ENCODE peak calls at places on chromosomes 1 and 21, in six cellular contexts. I, R, J, H, K and O are unnamed samples.
A peak's percentile ranks its signal among the peaks of the same experiment; 100 is the strongest.

GRCh38 chr1:167052389-167052788 is 37.8 kb downstream of the GPA33 start:
- DNase-seq in I (no peak), K (no peak), H (no peak), R (no peak), J (no peak), O (no peak)

GRCh38 chr1:7680791-7681165 is 90.3 kb upstream of the VAMP3 start:
- DNase-seq in R (no peak), K (no peak), J (no peak), H (no peak), I (no peak), O (no peak)

GRCh38 chr1:236345728-236346127 is 48.4 kb upstream of the EDARADD start:
- DNase-seq in K (no peak), J (no peak), I (peak; percentile 20), H (no peak), R (no peak), O (peak; percentile 4)

GRCh38 chr1:84698151-84698651 is 7.9 kb upstream of the SSX2IP start:
- DNase-seq in K (peak; percentile 94), J (peak; percentile 83), I (no peak), R (no peak), H (peak; percentile 94), O (peak; percentile 36)

GRCh38 chr1:164240081-164240480 is 318.9 kb upstream of the PBX1 start:
- DNase-seq in J (no peak), H (no peak), R (no peak), K (no peak), I (no peak), O (no peak)

GRCh38 chr1:61742620-61743431 is 546 bp downstream of the PATJ start:
- DNase-seq in J (peak; percentile 37), K (peak; percentile 30), I (no peak), H (no peak), R (no peak), O (no peak)

GRCh38 chr1:195516036-195516435 is 1092.2 kb downstream of the KCNT2 start:
- DNase-seq in R (no peak), H (no peak), J (no peak), K (no peak), I (no peak), O (no peak)

GRCh38 chr1:42334240-42335049 is 590 bp downstream of the FOXJ3 start:
- DNase-seq in J (no peak), R (peak; percentile 67), I (peak; percentile 50), K (peak; percentile 69), H (no peak), O (peak; percentile 39)

GRCh38 chr1:35288761-35289160 is 20.3 kb downstream of the ZMYM4 start:
- DNase-seq in J (no peak), K (peak; percentile 71), H (no peak), I (no peak), R (no peak), O (peak; percentile 40)

GRCh38 chr1:177926201-177926600 is 43.7 kb downstream of the SEC16B start:
- DNase-seq in I (no peak), H (no peak), R (no peak), J (no peak), K (no peak), O (no peak)

GRCh38 chr1:26066160-26066559 is 1.3 kb downstream of the TRIM63 start:
- DNase-seq in I (no peak), J (no peak), H (no peak), R (no peak), K (no peak), O (no peak)

GRCh38 chr1:55155522-55155921 is 59.6 kb downstream of the USP24 start:
- DNase-seq in J (no peak), K (peak; percentile 34), H (peak; percentile 17), I (peak; percentile 13), R (no peak), O (no peak)

GRCh38 chr1:50968021-50968883 is 1.8 kb upstream of the CDKN2C start:
- DNase-seq in H (no peak), R (peak; percentile 85), J (peak; percentile 68), I (peak; percentile 82), K (peak; percentile 88), O (peak; percentile 77)

GRCh38 chr1:108208724-108209404 is 8.7 kb upstream of the SLC25A24 start:
- DNase-seq in J (no peak), I (no peak), K (no peak), R (no peak), H (no peak), O (no peak)

GRCh38 chr1:191358724-191359123 is 799.5 kb upstream of the RGS18 start:
- DNase-seq in H (no peak), K (no peak), R (no peak), I (no peak), J (no peak), O (no peak)

GRCh38 chr1:7152655-7153054 is 367.4 kb downstream of the CAMTA1 start:
- DNase-seq in K (no peak), H (no peak), I (no peak), R (no peak), J (no peak), O (no peak)

GRCh38 chr21:31908106-31909031 is 35.5 kb downstream of the HUNK start:
- DNase-seq in J (peak; percentile 45), K (peak; percentile 8), I (no peak), R (no peak), H (no peak), O (no peak)

GRCh38 chr1:12617511-12617900 is 504 bp downstream of the DHRS3 start:
- DNase-seq in R (no peak), J (no peak), I (peak; percentile 48), H (no peak), K (no peak), O (no peak)

GRCh38 chr1:95124342-95124741 is 7.2 kb downstream of the TLCD4 start:
- DNase-seq in H (no peak), R (no peak), K (no peak), I (no peak), J (no peak), O (no peak)

GRCh38 chr1:100037665-100038400 is 68.0 kb downstream of the SLC35A3 start:
- DNase-seq in J (peak; percentile 37), R (peak; percentile 90), K (peak; percentile 80), H (no peak), I (peak; percentile 94), O (peak; percentile 73)

GRCh38 chr1:100035214-100035613 is 65.4 kb downstream of the SLC35A3 start:
- DNase-seq in H (no peak), R (no peak), J (no peak), I (no peak), K (no peak), O (no peak)

GRCh38 chr1:100038401-100039306 is 68.9 kb downstream of the SLC35A3 start:
- DNase-seq in H (no peak), I (peak; percentile 91), K (peak; percentile 61), J (no peak), R (peak; percentile 74), O (peak; percentile 69)

GRCh38 chr1:100036718-100037664 is 67.2 kb downstream of the SLC35A3 start:
- DNase-seq in I (no peak), J (no peak), R (no peak), K (peak; percentile 86), H (no peak), O (peak; percentile 56)

DNA sequence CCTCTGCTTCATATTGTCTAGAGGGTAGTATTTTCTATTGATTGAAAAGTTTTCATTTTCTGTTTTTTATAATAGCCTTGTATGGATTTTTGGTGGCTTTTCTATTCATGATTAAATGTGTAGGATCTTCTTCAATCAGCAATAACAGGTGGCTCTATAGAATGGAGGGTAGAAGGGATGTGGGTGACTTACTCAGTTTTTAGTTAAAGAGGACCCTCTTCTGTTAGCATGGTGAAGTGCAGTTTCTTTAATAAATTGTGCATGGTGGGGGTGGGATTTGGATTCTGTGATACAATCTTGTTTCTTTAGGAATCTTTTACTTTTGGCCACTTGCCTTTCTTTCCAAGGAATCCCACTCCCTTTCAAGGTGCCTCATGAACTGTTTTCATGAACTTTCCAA is 64.7 kb downstream of the SLC35A3 start:
- DNase-seq in J (no peak), H (no peak), I (no peak), R (no peak), K (peak; percentile 47), O (no peak)
- TF ChIP-seq CTCF in J (peak; percentile 13), H (peak; percentile 33), I (no peak), R (peak; percentile 17), K (peak; percentile 43), O (peak; percentile 30)

DNA sequence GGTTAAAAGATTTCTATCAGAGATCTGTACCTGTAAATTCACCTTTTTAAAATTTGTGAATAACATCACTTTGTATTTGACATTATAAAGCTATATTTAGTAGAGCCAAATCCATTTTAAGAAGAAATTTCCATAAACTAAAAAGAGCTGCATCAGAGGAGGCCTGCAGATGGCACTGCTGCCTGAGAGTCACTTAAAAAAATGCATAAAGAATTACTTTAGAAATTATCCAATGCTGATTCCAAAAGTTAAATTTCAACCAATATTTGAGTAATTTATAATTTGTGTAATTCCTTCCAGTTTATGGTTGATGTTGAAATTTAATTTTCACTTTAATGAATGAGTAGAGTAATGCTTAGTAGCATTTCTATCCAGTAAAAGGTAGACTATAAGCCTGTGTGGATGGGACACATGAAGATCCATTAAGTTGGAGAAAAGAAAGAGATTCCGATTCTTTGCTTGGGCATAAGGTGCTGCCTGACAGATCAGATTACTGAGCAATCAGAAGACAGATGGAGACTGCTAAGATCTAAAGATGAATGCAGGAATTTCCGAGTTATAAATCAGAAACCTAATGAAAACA is 20.7 kb upstream of the RPE65 start:
- DNase-seq in K (peak; percentile 43), I (peak; percentile 6), J (no peak), H (no peak), R (no peak), O (peak; percentile 25)
- TF ChIP-seq CTCF in K (peak; percentile 74), I (no peak), J (peak; percentile 72), H (peak; percentile 64), R (peak; percentile 64), O (peak; percentile 79)

DNA sequence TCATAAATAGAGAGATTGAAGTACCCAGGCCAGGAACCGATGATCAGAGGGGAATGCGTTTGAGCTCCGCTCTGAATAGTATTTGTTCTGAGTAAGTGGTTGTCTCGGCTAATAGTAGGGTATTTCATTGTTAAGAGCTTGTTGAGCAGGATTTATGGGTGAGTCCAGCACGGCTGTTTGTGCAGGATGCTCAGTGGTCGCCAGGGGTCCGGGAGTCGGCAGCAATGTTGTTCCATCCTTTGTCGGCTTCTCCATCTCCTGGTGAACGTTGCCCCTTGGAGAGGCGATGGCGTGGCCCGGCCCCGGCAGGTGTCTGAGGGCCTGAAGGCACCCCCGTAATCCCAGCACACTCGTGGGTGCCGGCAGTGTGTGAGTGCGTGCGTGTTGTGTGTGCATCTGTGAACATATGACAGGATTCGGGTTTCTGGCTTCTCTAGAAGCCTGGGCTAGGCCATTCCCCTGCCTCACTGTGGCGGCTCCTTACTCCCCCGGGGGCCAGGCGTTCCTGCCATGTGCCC is 160.8 kb upstream of the ARHGEF16 start:
- DNase-seq in J (no peak), K (no peak), R (no peak), H (no peak), I (no peak), O (no peak)
- TF ChIP-seq CTCF in J (no peak), K (no peak), R (no peak), H (no peak), I (no peak), O (peak; percentile 10)

GRCh38 chr21:44931501-44932365 is 8.1 kb upstream of the SLX9 start:
- DNase-seq in I (no peak), K (no peak), H (no peak), R (no peak), J (no peak), O (no peak)

GRCh38 chr21:44931137-44931500 is 8.7 kb upstream of the SLX9 start:
- DNase-seq in K (peak; percentile 56), R (no peak), I (peak; percentile 45), J (no peak), H (no peak), O (no peak)

GRCh38 chr21:44933938-44934260 is 5.9 kb upstream of the SLX9 start:
- DNase-seq in R (no peak), K (no peak), I (no peak), J (no peak), H (no peak), O (no peak)

GRCh38 chr21:44933199-44933937 is 6.5 kb upstream of the SLX9 start:
- DNase-seq in H (no peak), J (no peak), R (no peak), K (no peak), I (no peak), O (no peak)

GRCh38 chr21:44932366-44933181 is 7.3 kb upstream of the SLX9 start:
- DNase-seq in R (no peak), H (no peak), I (peak; percentile 77), J (no peak), K (no peak), O (no peak)
- TF ChIP-seq CTCF in R (peak; percentile 79), H (peak; percentile 35), I (peak; percentile 76), J (peak; percentile 55), K (peak; percentile 28), O (peak; percentile 47)